ENCODE peak calls at places on chromosomes 11 and 22, in four cellular contexts. T is HepG2, O is HEK293T, K is GM12878. S is an unnamed sample.

GRCh38 chr11:58622344-58622743 is at the start of gene CNTF:
- DNase-seq in T (no peak), O (no peak), K (no peak), S (no peak)

GRCh38 chr11:10289765-10290420 is 4.1 kb downstream of the SBF2 start:
- DNase-seq in T (no peak), O (no peak), K (no peak), S (no peak)

GRCh38 chr11:15769203-15769602 is 587.1 kb downstream of the SOX6 start:
- DNase-seq in T (no peak), O (no peak), K (no peak), S (no peak)

GRCh38 chr11:62370743-62371440 is 33.6 kb downstream of the ASRGL1 start:
- DNase-seq in T (no peak), O (no peak), K (no peak), S (no peak)

GRCh38 chr22:49775191-49776052 is 52.3 kb downstream of the BRD1 start:
- DNase-seq in T (no peak), O (no peak), K (no peak), S (no peak)

GRCh38 chr11:122882809-122883681 is 486 bp downstream of the JHY start:
- DNase-seq in T (peak; percentile 7), O (peak; percentile 65), K (no peak), S (peak; percentile 9)

GRCh38 chr11:111635706-111636045 is 33.4 kb downstream of the SIK2 start:
- DNase-seq in T (no peak), O (no peak), K (no peak), S (peak; percentile 19)

GRCh38 chr22:43539572-43540533 is 128.0 kb downstream of the MPPED1 start:
- DNase-seq in T (no peak), O (no peak), K (no peak), S (no peak)

GRCh38 chr11:83069441-83070043 is 2.2 kb downstream of the RAB30 start:
- DNase-seq in T (no peak), O (no peak), K (no peak), S (no peak)

GRCh38 chr11:60761436-60762190 is 4.9 kb downstream of the MS4A15 start:
- DNase-seq in T (no peak), O (no peak), K (peak; percentile 49), S (no peak)

GRCh38 chr11:129881570-129882170 is 13.7 kb downstream of the NFRKB start:
- DNase-seq in T (peak; percentile 30), O (peak; percentile 64), K (no peak), S (peak; percentile 53)

GRCh38 chr11:126359431-126360048 is 4.1 kb downstream of the ST3GAL4 start:
- DNase-seq in T (no peak), O (no peak), K (no peak), S (no peak)

GRCh38 chr22:28923826-28924732 is 40.7 kb downstream of the ZNRF3 start:
- DNase-seq in T (peak; percentile 98), O (no peak), K (no peak), S (no peak)

GRCh38 chr11:119982517-119983239 is 155.2 kb downstream of the TRIM29 start:
- DNase-seq in T (no peak), O (no peak), K (no peak), S (no peak)

GRCh38 chr11:70501026-70501901 is 102.9 kb downstream of the CTTN start:
- DNase-seq in T (no peak), O (no peak), K (no peak), S (no peak)

GRCh38 chr11:108859510-108859909 is 194.6 kb downstream of the DDX10 start:
- DNase-seq in T (no peak), O (no peak), K (no peak), S (no peak)

GRCh38 chr11:102614485-102614884 is 10.6 kb downstream of the MMP20 start:
- DNase-seq in T (no peak), O (no peak), K (no peak), S (no peak)
- TF ChIP-seq FOXK2 in T (no peak), O (no peak), K (no peak), S (no peak)

GRCh38 chr11:115760528-115760837 is 256.3 kb upstream of the CADM1 start:
- DNase-seq in T (no peak), O (no peak), K (no peak), S (no peak)
- TF ChIP-seq FOXK2 in T (no peak), O (no peak), K (no peak), S (no peak)

DNA sequence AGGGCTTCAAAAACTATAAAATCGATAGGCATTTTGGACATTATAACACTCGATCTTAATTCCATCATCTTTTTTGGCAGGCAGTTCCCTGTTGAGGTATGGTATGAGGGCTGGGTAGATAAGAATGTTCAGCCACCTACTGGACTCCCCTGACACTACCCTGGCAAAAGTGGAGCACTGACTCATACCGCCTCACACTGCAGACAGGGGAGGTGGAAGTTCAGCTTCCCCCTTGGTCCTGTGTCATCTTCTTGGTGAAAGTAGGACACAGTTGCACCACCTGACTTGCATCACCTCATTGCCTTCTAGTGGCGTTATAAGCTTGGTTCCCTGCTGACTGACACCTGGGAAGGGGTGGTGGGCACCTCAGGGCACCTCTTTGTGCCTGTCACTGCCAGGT is 30.4 kb downstream of the PAAF1 start:
- DNase-seq in T (peak; percentile 6), O (peak; percentile 19), K (no peak), S (peak; percentile 69)
- TF ChIP-seq FOXK2 in T (no peak), O (no peak), K (no peak), S (no peak)

GRCh38 chr11:26244207-26244606 is 87.7 kb upstream of the ANO3 start:
- DNase-seq in T (no peak), O (no peak), K (no peak), S (no peak)
- TF ChIP-seq FOXK2 in T (no peak), O (no peak), K (no peak), S (no peak)

S was measured in K562.